ENCODE peak calls at places on chromosomes 5 and 9, in ten cellular contexts. N is gastrocnemius medialis, D is aorta, I is IMR-90, R is RWPE2, Y is mesendoderm, J is neuronal stem cell, Q is uterus, W is tibial nerve, V is breast epithelium. G is an unnamed sample.

GRCh38 chr9:124939944-124940343 is 939 bp downstream of the GOLGA1 start:
- DNase-seq in N (no peak), D (no peak), I (no peak), R (no peak), Y (no peak), J (no peak), Q (no peak), W (no peak), V (no peak), G (no peak)

GRCh38 chr5:156675402-156675801 is 174.7 kb upstream of the PPP1R2B start:
- DNase-seq in N (no peak), D (no peak), I (peak; percentile 31), R (no peak), Y (peak; percentile 14), J (no peak), Q (no peak), W (no peak), V (no peak), G (no peak)

GRCh38 chr9:33254211-33254610 is 10.3 kb downstream of the BAG1 start:
- DNase-seq in N (no peak), D (no peak), I (no peak), R (no peak), Y (no peak), J (no peak), Q (no peak), W (no peak), V (no peak), G (no peak)

GRCh38 chr5:2876183-2876582 is 124.7 kb upstream of the IRX2 start:
- DNase-seq in N (no peak), D (no peak), I (no peak), R (no peak), Y (no peak), J (no peak), Q (no peak), W (no peak), V (no peak), G (no peak)

GRCh38 chr5:56977034-56977433 is 25.1 kb upstream of the MIER3 start:
- DNase-seq in N (no peak), D (no peak), I (no peak), R (no peak), Y (no peak), J (no peak), Q (no peak), W (no peak), V (no peak), G (no peak)

GRCh38 chr5:134427540-134428041 is 15.9 kb upstream of the CDKN2AIPNL start:
- DNase-seq in N (no peak), D (no peak), I (no peak), R (no peak), Y (peak; percentile 93), J (no peak), Q (no peak), W (no peak), V (no peak), G (no peak)

GRCh38 chr5:61450170-61450815 is 118.2 kb downstream of the ZSWIM6 start:
- DNase-seq in N (no peak), D (peak; percentile 42), I (peak; percentile 91), R (no peak), Y (peak; percentile 77), J (peak; percentile 3), Q (no peak), W (no peak), V (no peak), G (no peak)

GRCh38 chr5:68217476-68217984 is 2.0 kb downstream of the PIK3R1 start:
- DNase-seq in N (no peak), D (no peak), I (peak; percentile 11), R (no peak), Y (no peak), J (no peak), Q (no peak), W (no peak), V (no peak), G (no peak)

GRCh38 chr5:132961887-132962286 is 1.5 kb downstream of the AFF4 start:
- DNase-seq in N (no peak), D (no peak), I (peak; percentile 81), R (no peak), Y (no peak), J (no peak), Q (no peak), W (no peak), V (no peak), G (no peak)

GRCh38 chr9:82546131-82546530 is 516.8 kb downstream of the RASEF start:
- DNase-seq in N (no peak), D (no peak), I (no peak), R (no peak), Y (no peak), J (no peak), Q (no peak), W (no peak), V (no peak), G (no peak)

GRCh38 chr9:112555844-112556482 is 69.3 kb downstream of the KIAA1958 start:
- DNase-seq in N (no peak), D (no peak), I (no peak), R (no peak), Y (no peak), J (no peak), Q (no peak), W (no peak), V (no peak), G (no peak)

GRCh38 chr5:124872615-124873014 is 126.2 kb upstream of the ZNF608 start:
- DNase-seq in N (no peak), D (no peak), I (no peak), R (no peak), Y (no peak), J (no peak), Q (no peak), W (no peak), V (no peak), G (no peak)

GRCh38 chr5:1511037-1511436 is 12.7 kb downstream of the LPCAT1 start:
- DNase-seq in N (peak; percentile 5), D (peak; percentile 39), I (no peak), R (peak; percentile 66), Y (no peak), J (no peak), Q (peak; percentile 8), W (peak; percentile 5), V (no peak), G (peak; percentile 55)

GRCh38 chr5:1510631-1511030 is 13.1 kb downstream of the LPCAT1 start:
- DNase-seq in N (peak; percentile 4), D (peak; percentile 40), I (no peak), R (peak; percentile 77), Y (no peak), J (no peak), Q (peak; percentile 12), W (peak; percentile 7), V (no peak), G (peak; percentile 16)

GRCh38 chr5:1512541-1513291 is 11.0 kb downstream of the LPCAT1 start:
- DNase-seq in N (peak; percentile 7), D (no peak), I (no peak), R (peak; percentile 71), Y (no peak), J (no peak), Q (peak; percentile 11), W (no peak), V (no peak), G (peak; percentile 11)

GRCh38 chr5:1513326-1514026 is 10.3 kb downstream of the LPCAT1 start:
- DNase-seq in N (peak; percentile 4), D (peak; percentile 41), I (no peak), R (peak; percentile 33), Y (no peak), J (no peak), Q (peak; percentile 5), W (no peak), V (no peak), G (peak; percentile 60)

DNA sequence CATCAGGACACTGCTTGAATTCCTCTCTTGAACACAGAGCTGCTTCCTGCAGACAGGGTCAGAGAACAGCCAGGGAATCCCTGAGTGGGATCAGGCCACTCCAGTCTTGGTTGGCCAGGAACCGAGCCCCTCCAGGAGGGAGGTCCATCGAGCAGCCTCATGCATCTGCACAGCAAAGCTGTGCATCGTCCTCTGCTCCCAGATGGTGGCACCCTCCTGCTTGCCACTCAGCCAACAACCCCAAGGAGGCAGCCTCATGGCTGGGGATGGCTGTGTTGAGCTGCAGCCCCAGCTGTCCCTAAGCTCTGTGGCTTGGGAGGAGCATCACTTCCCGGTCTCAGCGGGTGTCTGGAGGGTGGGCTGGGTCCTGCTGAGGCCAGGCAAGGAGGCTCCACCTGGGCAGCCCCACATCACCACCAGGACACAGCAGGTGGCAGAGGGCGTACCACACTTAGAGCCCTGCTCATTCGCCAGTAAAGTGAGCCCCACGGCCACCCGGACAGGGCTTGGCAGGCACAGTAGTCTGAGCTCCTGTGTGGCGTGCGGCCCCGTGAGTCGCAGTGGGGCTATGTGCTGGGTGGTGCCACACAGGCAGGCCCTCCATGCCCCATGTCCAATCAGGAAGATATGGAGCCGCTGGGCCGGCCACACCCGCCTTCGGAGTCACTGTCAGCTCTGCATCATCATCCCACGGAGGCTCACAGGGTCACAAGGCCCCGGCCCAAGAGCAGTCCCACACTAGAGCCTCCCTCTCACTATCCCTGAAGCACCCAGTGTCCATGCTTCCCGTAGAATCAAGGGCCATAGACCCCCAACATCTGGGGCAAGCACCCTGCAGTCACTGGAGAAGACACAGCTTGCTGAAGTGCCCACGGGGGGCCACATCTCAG is 11.9 kb downstream of the LPCAT1 start:
- DNase-seq in N (peak; percentile 9), D (peak; percentile 38), I (peak; percentile 55), R (peak; percentile 77), Y (peak; percentile 45), J (no peak), Q (peak; percentile 11), W (peak; percentile 11), V (no peak), G (peak; percentile 53)
- H3K4me1 ChIP-seq in N (no peaks in the 10 kb centered on the region), D (no peaks in the 10 kb centered on the region), I (peaks cover 25% of the 10 kb centered on the region), R (peaks cover 11% of the 10 kb centered on the region), Y (peaks cover 9% of the 10 kb centered on the region), J (peaks cover 19% of the 10 kb centered on the region), Q (peaks cover 4% of the 10 kb centered on the region), W (no peaks in the 10 kb centered on the region), V (no peaks in the 10 kb centered on the region), G (no peaks in the 10 kb centered on the region)

GRCh38 chr9:15592317-15592716 is 39.5 kb downstream of the CCDC171 start:
- DNase-seq in N (no peak), D (no peak), I (no peak), R (no peak), Y (no peak), J (no peak), Q (no peak), W (no peak), V (no peak), G (no peak)
- H3K4me1 ChIP-seq in N (no peaks in the 10 kb centered on the region), D (no peaks in the 10 kb centered on the region), I (no peaks in the 10 kb centered on the region), R (no peaks in the 10 kb centered on the region), Y (no peaks in the 10 kb centered on the region), J (peaks cover 3% of the 10 kb centered on the region), Q (no peaks in the 10 kb centered on the region), W (no peaks in the 10 kb centered on the region), V (no peaks in the 10 kb centered on the region), G (no peaks in the 10 kb centered on the region)

GRCh38 chr5:66617991-66618768 is 22.0 kb downstream of the MAST4 start:
- DNase-seq in N (no peak), D (no peak), I (no peak), R (no peak), Y (no peak), J (no peak), Q (no peak), W (no peak), V (no peak), G (no peak)
- H3K4me1 ChIP-seq in N (no peaks in the 10 kb centered on the region), D (no peaks in the 10 kb centered on the region), I (no peaks in the 10 kb centered on the region), R (no peaks in the 10 kb centered on the region), Y (no peaks in the 10 kb centered on the region), J (peaks cover 7% of the 10 kb centered on the region), Q (no peaks in the 10 kb centered on the region), W (no peaks in the 10 kb centered on the region), V (no peaks in the 10 kb centered on the region), G (no peaks in the 10 kb centered on the region)

DNA sequence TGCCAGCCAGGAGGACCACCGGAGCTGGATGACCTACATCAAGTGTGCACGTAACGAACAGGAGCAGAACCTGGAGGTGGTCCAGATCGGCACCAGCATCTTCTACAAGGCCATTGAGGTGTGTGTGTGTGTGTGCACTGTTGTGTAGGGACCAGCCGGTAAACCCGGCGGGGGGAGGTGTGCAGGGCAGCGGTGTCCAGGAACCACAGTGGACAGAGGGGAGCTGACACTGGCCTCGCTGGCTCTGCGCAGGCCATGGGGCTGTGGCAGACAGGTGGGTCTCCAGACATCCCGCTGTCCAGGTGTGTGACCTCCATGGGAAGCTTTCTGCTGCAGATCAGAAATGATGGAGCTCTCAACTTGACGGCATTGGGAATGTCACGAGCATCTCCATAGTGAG is 3.8 kb downstream of the PRDM12 start:
- DNase-seq in N (no peak), D (no peak), I (no peak), R (no peak), Y (no peak), J (no peak), Q (no peak), W (no peak), V (no peak), G (no peak)
- H3K4me1 ChIP-seq in N (peaks cover 14% of the 10 kb centered on the region), D (no peaks in the 10 kb centered on the region), I (no peaks in the 10 kb centered on the region), R (no peaks in the 10 kb centered on the region), Y (no peaks in the 10 kb centered on the region), J (peaks cover 3% of the 10 kb centered on the region), Q (peaks cover 26% of the 10 kb centered on the region), W (peaks cover 24% of the 10 kb centered on the region), V (peaks cover 12% of the 10 kb centered on the region), G (peaks cover 33% of the 10 kb centered on the region)